ENCODE peak calls at places on chromosomes 7 and 10, in four cellular contexts. One of them, this sample, is unnamed.

GRCh38 chr7:11931306-11931705 is 99.3 kb upstream of the THSD7A start:
- DNase-seq in CD8-positive, alpha-beta memory T cell: no peak
- DNase-seq in CD8-positive, alpha-beta T cell: no peak
- DNase-seq in PC-9: no peak
- DNase-seq in this sample: no peak

GRCh38 chr10:91935886-91936285 is 12.3 kb downstream of the BTAF1 start:
- DNase-seq in CD8-positive, alpha-beta memory T cell: no peak
- DNase-seq in CD8-positive, alpha-beta T cell: no peak
- DNase-seq in PC-9: no peak
- DNase-seq in this sample: peak

GRCh38 chr10:30454744-30455498 is 20.9 kb downstream of the MAP3K8 start:
- DNase-seq in CD8-positive, alpha-beta memory T cell: no peak
- DNase-seq in CD8-positive, alpha-beta T cell: no peak
- DNase-seq in PC-9: no peak
- DNase-seq in this sample: peak

GRCh38 chr7:155470186-155470487 is 12.2 kb downstream of the EN2 start:
- DNase-seq in CD8-positive, alpha-beta memory T cell: no peak
- DNase-seq in CD8-positive, alpha-beta T cell: no peak
- DNase-seq in PC-9: no peak
- DNase-seq in this sample: no peak

GRCh38 chr10:3825244-3825643 is 40.2 kb upstream of the KLF6 start:
- DNase-seq in CD8-positive, alpha-beta memory T cell: no peak
- DNase-seq in CD8-positive, alpha-beta T cell: no peak
- DNase-seq in PC-9: peak
- DNase-seq in this sample: peak

GRCh38 chr10:92972066-92972870 is 88.3 kb upstream of the CYP26C1 start:
- DNase-seq in CD8-positive, alpha-beta memory T cell: no peak
- DNase-seq in CD8-positive, alpha-beta T cell: no peak
- DNase-seq in PC-9: peak
- DNase-seq in this sample: peak

GRCh38 chr10:114234132-114234531 is 4.9 kb upstream of the VWA2 start:
- DNase-seq in CD8-positive, alpha-beta memory T cell: no peak
- DNase-seq in CD8-positive, alpha-beta T cell: no peak
- DNase-seq in PC-9: no peak
- DNase-seq in this sample: no peak

GRCh38 chr7:87877641-87878040 is 1.3 kb downstream of the DBF4 start:
- DNase-seq in CD8-positive, alpha-beta memory T cell: no peak
- DNase-seq in CD8-positive, alpha-beta T cell: no peak
- DNase-seq in PC-9: no peak
- DNase-seq in this sample: peak

GRCh38 chr10:89553064-89553734 is 17.8 kb upstream of the SLC16A12 start:
- DNase-seq in CD8-positive, alpha-beta memory T cell: no peak
- DNase-seq in CD8-positive, alpha-beta T cell: no peak
- DNase-seq in PC-9: peak
- DNase-seq in this sample: peak

GRCh38 chr7:37284805-37285211 is 163.9 kb downstream of the ELMO1 start:
- DNase-seq in CD8-positive, alpha-beta memory T cell: peak
- DNase-seq in CD8-positive, alpha-beta T cell: peak
- DNase-seq in PC-9: peak
- DNase-seq in this sample: no peak

GRCh38 chr10:15068802-15069201 is 19.8 kb downstream of the ACBD7 start:
- DNase-seq in CD8-positive, alpha-beta memory T cell: no peak
- DNase-seq in CD8-positive, alpha-beta T cell: no peak
- DNase-seq in PC-9: peak
- DNase-seq in this sample: peak

GRCh38 chr7:28806841-28807240 is 151.3 kb downstream of the TRIL start:
- DNase-seq in CD8-positive, alpha-beta memory T cell: no peak
- DNase-seq in CD8-positive, alpha-beta T cell: no peak
- DNase-seq in PC-9: no peak
- DNase-seq in this sample: no peak

GRCh38 chr10:93030409-93030808 is 30.2 kb upstream of the CYP26C1 start:
- DNase-seq in CD8-positive, alpha-beta memory T cell: no peak
- DNase-seq in CD8-positive, alpha-beta T cell: no peak
- DNase-seq in PC-9: no peak
- DNase-seq in this sample: peak

GRCh38 chr10:129328531-129328930 is 138.5 kb upstream of the MGMT start:
- DNase-seq in CD8-positive, alpha-beta memory T cell: no peak
- DNase-seq in CD8-positive, alpha-beta T cell: no peak
- DNase-seq in PC-9: no peak
- DNase-seq in this sample: peak

GRCh38 chr10:90856261-90856660 is 1.6 kb downstream of the HTR7 start:
- DNase-seq in CD8-positive, alpha-beta memory T cell: no peak
- DNase-seq in CD8-positive, alpha-beta T cell: no peak
- DNase-seq in PC-9: no peak
- DNase-seq in this sample: no peak

GRCh38 chr10:3455385-3456334 is 283.1 kb upstream of the PITRM1 start:
- DNase-seq in CD8-positive, alpha-beta memory T cell: no peak
- DNase-seq in CD8-positive, alpha-beta T cell: no peak
- DNase-seq in PC-9: no peak
- DNase-seq in this sample: peak

GRCh38 chr10:69728335-69728861 is 73.3 kb upstream of the COL13A1 start:
- DNase-seq in CD8-positive, alpha-beta memory T cell: no peak
- DNase-seq in CD8-positive, alpha-beta T cell: no peak
- DNase-seq in PC-9: peak
- DNase-seq in this sample: peak

GRCh38 chr10:8543361-8544056 is 489.0 kb downstream of the GATA3 start:
- DNase-seq in CD8-positive, alpha-beta memory T cell: no peak
- DNase-seq in CD8-positive, alpha-beta T cell: no peak
- DNase-seq in PC-9: peak
- DNase-seq in this sample: no peak

GRCh38 chr7:1817061-1817712 is 147.1 kb downstream of the ELFN1 start:
- DNase-seq in CD8-positive, alpha-beta memory T cell: no peak
- DNase-seq in CD8-positive, alpha-beta T cell: no peak
- DNase-seq in PC-9: no peak
- DNase-seq in this sample: no peak

GRCh38 chr7:121795736-121796135 is 77.2 kb upstream of the PTPRZ1 start:
- DNase-seq in CD8-positive, alpha-beta memory T cell: no peak
- DNase-seq in CD8-positive, alpha-beta T cell: no peak
- DNase-seq in PC-9: no peak
- DNase-seq in this sample: no peak

GRCh38 chr7:82805527-82805960 is 357.1 kb downstream of the PCLO start:
- DNase-seq in CD8-positive, alpha-beta memory T cell: no peak
- DNase-seq in CD8-positive, alpha-beta T cell: no peak
- DNase-seq in PC-9: peak
- DNase-seq in this sample: peak

GRCh38 chr10:22427890-22428571 is 82.7 kb downstream of the SPAG6 start:
- DNase-seq in CD8-positive, alpha-beta memory T cell: no peak
- DNase-seq in CD8-positive, alpha-beta T cell: no peak
- DNase-seq in PC-9: peak
- DNase-seq in this sample: peak

GRCh38 chr10:110919349-110919931 is at the start of gene SHOC2:
- DNase-seq in CD8-positive, alpha-beta memory T cell: peak
- DNase-seq in CD8-positive, alpha-beta T cell: peak
- DNase-seq in PC-9: peak
- DNase-seq in this sample: no peak

GRCh38 chr7:84591897-84592296 is 397.3 kb upstream of the SEMA3A start:
- DNase-seq in CD8-positive, alpha-beta memory T cell: no peak
- DNase-seq in CD8-positive, alpha-beta T cell: no peak
- DNase-seq in PC-9: no peak
- DNase-seq in this sample: no peak

GRCh38 chr10:73209705-73210104 is 37.4 kb downstream of the DNAJC9 start:
- DNase-seq in CD8-positive, alpha-beta memory T cell: no peak
- DNase-seq in CD8-positive, alpha-beta T cell: no peak
- DNase-seq in PC-9: peak
- DNase-seq in this sample: peak

GRCh38 chr10:21733710-21734109 is 199.7 kb downstream of the MLLT10 start:
- DNase-seq in CD8-positive, alpha-beta memory T cell: no peak
- DNase-seq in CD8-positive, alpha-beta T cell: no peak
- DNase-seq in PC-9: no peak
- DNase-seq in this sample: peak

GRCh38 chr10:6074489-6075301 is 12.5 kb upstream of the IL2RA start:
- DNase-seq in CD8-positive, alpha-beta memory T cell: no peak
- DNase-seq in CD8-positive, alpha-beta T cell: no peak
- DNase-seq in PC-9: no peak
- DNase-seq in this sample: no peak

GRCh38 chr10:92832998-92833642 is 15.2 kb upstream of the EXOC6 start:
- DNase-seq in CD8-positive, alpha-beta memory T cell: no peak
- DNase-seq in CD8-positive, alpha-beta T cell: no peak
- DNase-seq in PC-9: no peak
- DNase-seq in this sample: no peak

GRCh38 chr7:368651-369475 is 78.9 kb downstream of the FOXL3 start:
- DNase-seq in CD8-positive, alpha-beta memory T cell: no peak
- DNase-seq in CD8-positive, alpha-beta T cell: no peak
- DNase-seq in PC-9: no peak
- DNase-seq in this sample: no peak

GRCh38 chr10:132167976-132168375 is 18.8 kb upstream of the DPYSL4 start:
- DNase-seq in CD8-positive, alpha-beta memory T cell: no peak
- DNase-seq in CD8-positive, alpha-beta T cell: no peak
- DNase-seq in PC-9: no peak
- DNase-seq in this sample: no peak

GRCh38 chr10:118868618-118869017 is 113.8 kb upstream of the CACUL1 start:
- DNase-seq in CD8-positive, alpha-beta memory T cell: no peak
- DNase-seq in CD8-positive, alpha-beta T cell: no peak
- DNase-seq in PC-9: peak
- DNase-seq in this sample: peak

GRCh38 chr7:32941996-32942782 is 15.1 kb upstream of the FKBP9 start:
- DNase-seq in CD8-positive, alpha-beta memory T cell: peak
- DNase-seq in CD8-positive, alpha-beta T cell: peak
- DNase-seq in PC-9: peak
- DNase-seq in this sample: peak

GRCh38 chr10:75201793-75202307 is 8.7 kb upstream of the VDAC2 start:
- DNase-seq in CD8-positive, alpha-beta memory T cell: no peak
- DNase-seq in CD8-positive, alpha-beta T cell: no peak
- DNase-seq in PC-9: no peak
- DNase-seq in this sample: no peak

GRCh38 chr7:71645836-71646235 is 513.9 kb downstream of the GALNT17 start:
- DNase-seq in CD8-positive, alpha-beta memory T cell: no peak
- DNase-seq in CD8-positive, alpha-beta T cell: no peak
- DNase-seq in PC-9: no peak
- DNase-seq in this sample: no peak

GRCh38 chr7:30304177-30304884 is 19.9 kb downstream of the ZNRF2 start:
- DNase-seq in CD8-positive, alpha-beta memory T cell: no peak
- DNase-seq in CD8-positive, alpha-beta T cell: no peak
- DNase-seq in PC-9: no peak
- DNase-seq in this sample: no peak

GRCh38 chr10:2620827-2621521 is 446.4 kb upstream of the PFKP start:
- DNase-seq in CD8-positive, alpha-beta memory T cell: no peak
- DNase-seq in CD8-positive, alpha-beta T cell: no peak
- DNase-seq in PC-9: no peak
- DNase-seq in this sample: no peak

GRCh38 chr10:80536361-80536835 is 1.3 kb upstream of the SH2D4B start:
- DNase-seq in CD8-positive, alpha-beta memory T cell: no peak
- DNase-seq in CD8-positive, alpha-beta T cell: no peak
- DNase-seq in PC-9: no peak
- DNase-seq in this sample: no peak

GRCh38 chr10:80538481-80539185 is 931 bp downstream of the SH2D4B start:
- DNase-seq in CD8-positive, alpha-beta memory T cell: no peak
- DNase-seq in CD8-positive, alpha-beta T cell: no peak
- DNase-seq in PC-9: no peak
- DNase-seq in this sample: no peak

GRCh38 chr10:80537705-80538480 is at the start of gene SH2D4B:
- DNase-seq in CD8-positive, alpha-beta memory T cell: no peak
- DNase-seq in CD8-positive, alpha-beta T cell: no peak
- DNase-seq in PC-9: no peak
- DNase-seq in this sample: no peak

GRCh38 chr10:80535671-80536360 is 1.9 kb upstream of the SH2D4B start:
- DNase-seq in CD8-positive, alpha-beta memory T cell: peak
- DNase-seq in CD8-positive, alpha-beta T cell: peak
- DNase-seq in PC-9: peak
- DNase-seq in this sample: peak

GRCh38 chr10:80537086-80537704 is 507 bp upstream of the SH2D4B start:
- DNase-seq in CD8-positive, alpha-beta memory T cell: no peak
- DNase-seq in CD8-positive, alpha-beta T cell: no peak
- DNase-seq in PC-9: no peak
- DNase-seq in this sample: no peak
- H3K4me3 ChIP-seq in CD8-positive, alpha-beta memory T cell: no peak
- H3K4me3 ChIP-seq in CD8-positive, alpha-beta T cell: no peak
- H3K4me3 ChIP-seq in PC-9: no peak
- H3K4me3 ChIP-seq in this sample: no peak

DNA sequence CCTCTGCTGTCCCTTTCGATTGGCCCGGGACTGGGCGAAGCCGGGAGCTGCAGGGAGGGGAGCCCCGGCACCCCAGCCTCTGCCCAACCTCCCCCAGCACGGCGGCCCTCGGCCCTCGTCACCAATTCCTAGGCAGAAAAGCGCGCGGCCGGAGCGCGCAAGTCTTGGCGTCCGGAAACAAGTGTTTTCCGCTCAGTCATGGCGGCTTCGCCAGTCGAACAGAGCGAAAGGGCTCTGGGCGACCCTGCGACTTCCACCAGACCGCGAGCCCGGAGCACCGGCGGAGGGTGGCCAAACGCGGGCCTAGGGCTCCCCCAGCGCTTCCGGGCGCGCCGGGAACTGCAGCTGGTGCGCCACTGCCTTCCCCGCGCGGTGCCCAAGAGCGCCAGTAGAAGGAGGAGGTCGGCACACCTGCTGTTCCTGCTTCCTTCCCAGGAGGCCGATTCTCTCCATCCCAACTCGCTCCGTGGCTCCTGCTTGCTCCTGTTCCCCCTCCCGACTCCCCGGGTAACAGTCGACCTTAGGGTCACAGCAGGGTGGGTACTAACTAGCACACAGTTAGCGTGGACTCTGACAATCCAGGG is 729.9 kb downstream of the ZWINT start:
- DNase-seq in CD8-positive, alpha-beta memory T cell: no peak
- DNase-seq in CD8-positive, alpha-beta T cell: no peak
- DNase-seq in PC-9: peak
- DNase-seq in this sample: peak
- H3K4me3 ChIP-seq in CD8-positive, alpha-beta memory T cell: no peak
- H3K4me3 ChIP-seq in CD8-positive, alpha-beta T cell: no peak
- H3K4me3 ChIP-seq in PC-9: peak
- H3K4me3 ChIP-seq in this sample: peak

DNA sequence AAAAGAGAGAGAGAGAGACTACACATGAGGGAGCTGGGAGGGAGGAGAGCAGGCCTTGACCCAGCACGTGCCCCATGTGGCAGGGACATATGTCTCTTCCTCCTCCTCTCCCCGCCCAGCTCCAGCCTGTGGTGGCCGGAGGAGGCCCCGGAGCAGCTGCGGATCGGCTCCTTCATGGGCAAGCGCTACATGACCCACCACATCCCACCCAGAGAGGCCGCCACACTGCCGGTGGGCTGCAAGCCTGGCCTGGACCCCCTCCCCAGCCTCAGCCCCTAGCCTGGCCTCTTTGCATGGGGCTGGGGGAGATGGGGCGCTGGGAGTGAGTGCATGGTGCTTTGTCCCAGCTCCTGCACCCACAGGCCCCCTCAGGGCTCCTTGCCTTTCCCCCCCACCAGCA is 4.6 kb downstream of the UPK3B start:
- DNase-seq in CD8-positive, alpha-beta memory T cell: no peak
- DNase-seq in CD8-positive, alpha-beta T cell: no peak
- DNase-seq in PC-9: no peak
- DNase-seq in this sample: no peak
- H3K4me3 ChIP-seq in CD8-positive, alpha-beta memory T cell: no peak
- H3K4me3 ChIP-seq in CD8-positive, alpha-beta T cell: no peak
- H3K4me3 ChIP-seq in PC-9: no peak
- H3K4me3 ChIP-seq in this sample: no peak

GRCh38 chr7:27187702-27188665 is 3.0 kb upstream of the HOXA11 start:
- DNase-seq in CD8-positive, alpha-beta memory T cell: no peak
- DNase-seq in CD8-positive, alpha-beta T cell: no peak
- DNase-seq in PC-9: no peak
- DNase-seq in this sample: no peak
- H3K4me3 ChIP-seq in CD8-positive, alpha-beta memory T cell: peak
- H3K4me3 ChIP-seq in CD8-positive, alpha-beta T cell: peak
- H3K4me3 ChIP-seq in PC-9: no peak
- H3K4me3 ChIP-seq in this sample: no peak

GRCh38 chr7:24521917-24522583 is 51.2 kb upstream of the PALS2 start:
- DNase-seq in CD8-positive, alpha-beta memory T cell: no peak
- DNase-seq in CD8-positive, alpha-beta T cell: no peak
- DNase-seq in PC-9: no peak
- DNase-seq in this sample: no peak
- H3K4me3 ChIP-seq in CD8-positive, alpha-beta memory T cell: no peak
- H3K4me3 ChIP-seq in CD8-positive, alpha-beta T cell: no peak
- H3K4me3 ChIP-seq in PC-9: no peak
- H3K4me3 ChIP-seq in this sample: no peak

This sample was measured in cardiac fibroblast.